ENCODE peak calls at places on chromosome 11, in four cellular contexts. Q is HepG2, A is HCT116, B is endothelial cell of umbilical vein. L is an unnamed sample.

GRCh38 chr11:28383471-28383870 is 275.3 kb downstream of the METTL15 start:
- DNase-seq in B (no peak), A (no peak), Q (no peak), L (no peak)

GRCh38 chr11:10285148-10285802 is 8.7 kb downstream of the SBF2 start:
- DNase-seq in Q (peak; percentile 87), A (no peak), B (no peak), L (peak; percentile 61)

GRCh38 chr11:77127969-77128691 is at the start of gene MYO7A:
- DNase-seq in Q (peak; percentile 89), B (peak; percentile 26), A (no peak), L (no peak)

GRCh38 chr11:44632466-44633123 is 67.1 kb downstream of the CD82 start:
- DNase-seq in Q (peak; percentile 49), B (peak; percentile 37), A (peak; percentile 45), L (no peak)

GRCh38 chr11:34219862-34220490 is 114.5 kb downstream of the NAT10 start:
- DNase-seq in B (no peak), Q (no peak), A (no peak), L (no peak)

GRCh38 chr11:19735512-19735911 is 22.9 kb downstream of the NAV2 start:
- DNase-seq in B (no peak), Q (no peak), A (no peak), L (no peak)

GRCh38 chr11:94077568-94078293 is 50.9 kb upstream of the PANX1 start:
- DNase-seq in A (no peak), Q (no peak), B (peak; percentile 31), L (no peak)

GRCh38 chr11:102494216-102494615 is 36.3 kb downstream of the MMP7 start:
- DNase-seq in Q (peak; percentile 94), A (peak; percentile 59), B (peak; percentile 85), L (no peak)

GRCh38 chr11:115222218-115222862 is 281.9 kb downstream of the CADM1 start:
- DNase-seq in Q (peak; percentile 30), A (no peak), B (peak; percentile 40), L (no peak)

GRCh38 chr11:134482865-134483264 is 70.8 kb upstream of the B3GAT1 start:
- DNase-seq in A (no peak), B (no peak), Q (no peak), L (no peak)

GRCh38 chr11:61787928-61788491 is 4.4 kb downstream of the TMEM258 start:
- DNase-seq in A (peak; percentile 48), Q (peak; percentile 74), B (peak; percentile 43), L (no peak)

GRCh38 chr11:63274776-63275175 is 31.4 kb upstream of the SLC22A25 start:
- DNase-seq in A (peak; percentile 6), B (peak; percentile 4), Q (peak; percentile 60), L (no peak)

GRCh38 chr11:7570938-7571337 is 57.1 kb downstream of the PPFIBP2 start:
- DNase-seq in A (no peak), Q (no peak), B (no peak), L (no peak)

GRCh38 chr11:17434108-17434507 is 42.5 kb downstream of the ABCC8 start:
- DNase-seq in Q (no peak), A (no peak), B (no peak), L (no peak)

GRCh38 chr11:107696140-107696539 is 15.7 kb downstream of the SLN start:
- DNase-seq in A (peak; percentile 77), B (peak; percentile 90), Q (no peak), L (no peak)

GRCh38 chr11:19076744-19077589 is 16.4 kb upstream of the MRGPRX2 start:
- DNase-seq in B (peak; percentile 75), Q (peak; percentile 32), A (peak; percentile 31), L (peak; percentile 6)

GRCh38 chr11:8756201-8756600 is 73.6 kb downstream of the RPL27A start:
- DNase-seq in A (no peak), B (no peak), Q (no peak), L (no peak)

GRCh38 chr11:13011366-13012036 is 2.4 kb downstream of the RASSF10 start:
- DNase-seq in Q (no peak), A (no peak), B (no peak), L (no peak)

GRCh38 chr11:7657306-7658025 is 15.8 kb downstream of the CYB5R2 start:
- DNase-seq in B (peak; percentile 75), Q (peak; percentile 67), A (peak; percentile 28), L (no peak)

GRCh38 chr11:96486890-96487633 is 97.2 kb downstream of the JRKL start:
- DNase-seq in B (no peak), A (no peak), Q (peak; percentile 84), L (no peak)

GRCh38 chr11:92886243-92886905 is 83.1 kb upstream of the MTNR1B start:
- DNase-seq in B (peak; percentile 37), Q (peak; percentile 54), A (peak; percentile 46), L (peak; percentile 70)

GRCh38 chr11:13336246-13336873 is 58.8 kb downstream of the BMAL1 start:
- DNase-seq in A (no peak), B (no peak), Q (no peak), L (no peak)

GRCh38 chr11:134040386-134041297 is 28.2 kb upstream of the JAM3 start:
- DNase-seq in B (no peak), Q (no peak), A (no peak), L (no peak)

GRCh38 chr11:126280595-126280994 is 2.3 kb upstream of the TIRAP start:
- DNase-seq in B (no peak), A (no peak), Q (no peak), L (no peak)

GRCh38 chr11:121514998-121515671 is 62.4 kb upstream of the SORL1-AS1 start:
- DNase-seq in Q (no peak), B (no peak), A (no peak), L (no peak)

GRCh38 chr11:74671520-74672196 is 59.6 kb downstream of the CHRDL2 start:
- DNase-seq in A (no peak), B (no peak), Q (no peak), L (no peak)

GRCh38 chr11:117459979-117460300 is 132.3 kb downstream of the CEP164 start:
- DNase-seq in Q (no peak), A (no peak), B (no peak), L (no peak)

DNA sequence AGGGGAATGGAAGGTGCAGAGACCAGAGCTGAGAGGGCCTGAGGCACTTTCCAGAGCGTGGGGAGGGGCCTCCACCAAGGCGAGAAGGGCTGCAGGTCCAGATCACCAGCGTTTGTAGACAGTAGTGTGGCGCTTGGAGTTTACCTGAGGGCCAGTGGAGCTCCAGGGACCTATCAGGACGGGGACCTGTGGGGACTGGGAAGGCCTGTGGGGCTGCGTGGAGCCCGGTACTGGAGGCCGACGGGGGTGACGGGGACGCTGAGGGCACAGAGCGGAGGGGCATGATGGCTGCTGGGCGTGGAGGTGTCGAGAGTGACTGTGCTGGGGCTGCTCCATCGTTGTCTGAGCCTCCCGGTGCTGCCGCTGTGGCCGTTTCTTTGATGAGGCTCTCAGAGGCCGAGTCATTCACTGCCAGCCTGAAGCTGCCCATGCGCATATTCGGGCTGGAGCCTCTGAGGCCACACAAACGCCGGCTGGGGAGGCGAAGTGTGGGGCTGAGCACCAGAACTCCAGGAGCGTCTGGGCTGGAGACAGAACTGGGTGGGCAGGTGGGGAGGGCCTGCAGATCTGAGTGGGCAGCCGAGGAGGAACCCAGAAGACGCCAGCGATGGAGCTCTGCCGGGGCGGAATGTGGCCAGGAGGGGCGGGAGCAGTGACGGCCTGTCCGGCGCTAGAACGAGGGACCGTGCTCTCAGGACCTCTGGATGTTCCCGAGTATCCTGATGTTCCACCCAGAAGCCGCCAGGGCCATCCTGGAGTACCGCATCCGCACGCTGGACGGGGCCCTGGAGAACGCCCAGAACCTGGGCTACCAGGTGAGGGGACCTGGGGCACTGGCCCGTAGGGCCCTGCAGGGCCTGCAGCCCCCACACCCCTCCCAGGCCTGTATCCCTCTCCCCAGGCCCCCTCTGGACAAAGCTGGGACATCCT is 2.6 kb downstream of the PGGHG start:
- DNase-seq in Q (no peak), B (no peak), A (no peak), L (no peak)
- H3K9ac ChIP-seq in Q (no peak overlapping the region), B (no peak overlapping the region), A (no peak overlapping the region), L (no peak overlapping the region)

DNA sequence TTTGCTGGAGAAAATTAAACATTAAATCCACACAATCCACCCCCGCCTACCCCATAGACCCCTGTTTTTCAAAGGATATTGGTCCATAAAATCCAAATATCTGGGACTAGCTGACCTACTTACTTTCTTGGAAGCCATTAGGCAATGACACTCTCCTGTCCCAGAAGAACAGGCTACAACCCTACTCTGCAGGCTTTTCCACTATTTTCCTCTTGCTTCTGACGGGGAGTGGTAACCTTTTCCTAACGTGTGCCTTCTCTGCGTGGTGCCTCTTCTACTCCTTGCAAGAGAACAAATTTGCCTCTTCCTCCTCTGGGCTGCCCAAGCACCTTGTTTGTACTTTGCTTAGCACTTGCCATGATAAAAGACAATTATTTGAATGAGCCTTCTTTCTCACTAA is 51.6 kb downstream of the UBASH3B start:
- DNase-seq in A (no peak), B (no peak), Q (no peak), L (no peak)
- TF ChIP-seq POLR2AphosphoS5 in A (no peak), B (no peak), Q (no peak), L (no peak)

GRCh38 chr11:3616721-3617460 is 24.9 kb downstream of the ART5 start:
- DNase-seq in Q (no peak), B (no peak), A (no peak), L (no peak)

GRCh38 chr11:3611976-3612678 is 29.7 kb downstream of the ART5 start:
- DNase-seq in A (no peak), B (no peak), Q (no peak), L (no peak)

GRCh38 chr11:3613998-3614741 is 27.6 kb downstream of the ART5 start:
- DNase-seq in Q (no peak), A (no peak), B (no peak), L (no peak)

GRCh38 chr11:3615998-3616397 is 25.8 kb downstream of the ART5 start:
- DNase-seq in B (no peak), A (no peak), Q (no peak), L (no peak)

DNA sequence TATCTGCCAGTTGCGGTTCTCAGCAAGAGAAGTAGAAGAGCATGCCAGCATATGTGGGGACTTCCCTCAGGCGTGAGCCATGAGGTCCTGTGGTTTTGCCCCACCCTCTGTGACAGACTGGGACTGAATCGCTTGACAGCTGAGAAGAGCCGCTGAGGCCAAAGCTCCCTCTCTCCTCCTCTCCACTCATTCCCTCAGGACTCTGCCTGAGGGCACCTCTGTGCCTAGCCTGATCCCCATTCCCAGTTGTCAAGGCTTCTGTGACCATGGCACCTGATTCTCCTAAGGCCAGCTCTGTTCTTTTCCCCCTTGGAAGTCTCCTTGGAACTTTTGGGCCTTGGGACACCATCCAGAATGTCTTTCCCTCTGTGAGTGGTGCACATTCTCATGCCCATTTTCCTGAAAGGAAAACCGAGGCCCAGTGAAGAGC is 27.0 kb downstream of the ART5 start:
- DNase-seq in B (no peak), Q (no peak), A (no peak), L (no peak)
- H3K9ac ChIP-seq in B (no peak overlapping the region), Q (no peak overlapping the region), A (no peak overlapping the region), L (no peak overlapping the region)

GRCh38 chr11:128328955-128329551 is 258.3 kb downstream of the ETS1 start:
- DNase-seq in A (no peak), Q (no peak), B (peak; percentile 93), L (no peak)

GRCh38 chr11:128327274-128327673 is 260.1 kb downstream of the ETS1 start:
- DNase-seq in Q (no peak), B (no peak), A (no peak), L (no peak)

GRCh38 chr11:128326791-128327190 is 260.6 kb downstream of the ETS1 start:
- DNase-seq in A (no peak), B (no peak), Q (no peak), L (no peak)

GRCh38 chr11:128331317-128331716 is 256.0 kb downstream of the ETS1 start:
- DNase-seq in A (no peak), Q (no peak), B (no peak), L (no peak)

DNA sequence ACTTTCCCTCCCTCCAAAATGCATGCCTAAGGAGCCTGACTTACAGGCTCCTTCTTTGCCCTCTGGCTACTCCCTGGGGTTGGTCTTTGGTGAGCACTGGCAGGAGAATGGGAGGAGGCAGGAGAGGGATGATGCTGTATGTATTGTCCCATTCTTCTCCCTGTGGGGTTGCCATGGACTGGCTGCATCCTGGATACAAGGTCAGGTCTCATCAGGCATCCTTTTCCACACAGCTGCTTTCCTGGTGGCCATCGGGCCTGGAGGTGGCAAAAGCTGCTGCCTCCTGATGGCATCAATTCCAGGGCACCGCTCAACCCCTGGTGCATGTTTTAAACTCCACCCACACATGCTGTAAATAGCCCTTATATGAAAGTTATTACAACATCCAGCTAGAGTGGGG is 257.2 kb downstream of the ETS1 start:
- DNase-seq in Q (no peak), A (no peak), B (peak; percentile 30), L (no peak)
- TF ChIP-seq POLR2AphosphoS5 in Q (no peak), A (no peak), B (no peak), L (no peak)